ENCODE peak calls at places on chromosomes 12 and 14, in four cellular contexts. G is astrocyte, E is tibial artery, T is stomach. Y is an unnamed sample.

GRCh38 chr12:14768823-14769405 is 34.4 kb downstream of the WBP11 start:
- DNase-seq in E (no peak), T (peak), G (no peak), Y (no peak)

GRCh38 chr14:70080081-70080480 is 108.7 kb downstream of the SLC8A3 start:
- DNase-seq in G (no peak), T (no peak), E (no peak), Y (no peak)

GRCh38 chr12:62758216-62758615 is 176.7 kb downstream of the PPM1H start:
- DNase-seq in G (peak), T (no peak), E (no peak), Y (no peak)

GRCh38 chr12:54956818-54957641 is 27.5 kb downstream of the TESPA1 start:
- DNase-seq in G (no peak), T (no peak), E (no peak), Y (no peak)

GRCh38 chr12:117861691-117862090 is 107.1 kb downstream of the KSR2 start:
- DNase-seq in E (no peak), G (no peak), T (no peak), Y (no peak)

GRCh38 chr14:76778546-76779215 is 17.4 kb downstream of the VASH1 start:
- DNase-seq in G (no peak), E (no peak), T (no peak), Y (no peak)

GRCh38 chr12:122721057-122721545 is 4.5 kb upstream of the HCAR3 start:
- DNase-seq in E (no peak), T (no peak), G (peak), Y (no peak)

GRCh38 chr12:53750812-53751335 is 905 bp downstream of the CISTR start:
- DNase-seq in T (no peak), G (peak), E (peak), Y (no peak)

GRCh38 chr12:53224897-53225634 is 6.9 kb downstream of the RARG start:
- DNase-seq in T (no peak), E (peak), G (peak), Y (no peak)

GRCh38 chr12:119145367-119145766 is 33.4 kb upstream of the HSPB8 start:
- DNase-seq in T (no peak), E (no peak), G (no peak), Y (no peak)

GRCh38 chr14:103072595-103073366 is 11.2 kb upstream of the LBHD2 start:
- DNase-seq in E (no peak), G (no peak), T (no peak), Y (no peak)

GRCh38 chr14:75732888-75733287 is 71.8 kb downstream of the TTLL5 start:
- DNase-seq in T (no peak), G (no peak), E (no peak), Y (no peak)

GRCh38 chr14:68147331-68147730 is 327.8 kb downstream of the RAD51B start:
- DNase-seq in E (no peak), G (no peak), T (no peak), Y (no peak)

GRCh38 chr12:6960291-6961277 is 9.4 kb downstream of the PTPN6 start:
- DNase-seq in E (peak), G (peak), T (no peak), Y (no peak)

GRCh38 chr14:72616294-72616693 is 277.6 kb downstream of the DPF3 start:
- DNase-seq in G (no peak), E (no peak), T (no peak), Y (no peak)

GRCh38 chr14:37889087-37889486 is 293.7 kb downstream of the TTC6 start:
- DNase-seq in T (no peak), E (no peak), G (no peak), Y (no peak)

GRCh38 chr14:104506461-104507253 is 72.9 kb upstream of the C14orf180 start:
- DNase-seq in T (no peak), G (no peak), E (no peak), Y (no peak)

GRCh38 chr12:116009805-116010204 is 267.7 kb downstream of the MED13L start:
- DNase-seq in E (no peak), T (no peak), G (no peak), Y (no peak)

GRCh38 chr14:61645247-61645646 is 50.1 kb upstream of the HIF1A start:
- DNase-seq in T (no peak), G (no peak), E (no peak), Y (no peak)

GRCh38 chr12:49912345-49912744 is 8.6 kb upstream of the FAIM2 start:
- DNase-seq in E (no peak), T (no peak), G (no peak), Y (no peak)

GRCh38 chr14:103530390-103530789 is 1.4 kb downstream of the TRMT61A start:
- DNase-seq in G (no peak), E (peak), T (no peak), Y (no peak)

GRCh38 chr12:40105515-40106201 is at the start of gene SLC2A13:
- DNase-seq in E (peak), T (peak), G (peak), Y (peak)

GRCh38 chr14:77184396-77185092 is 2.9 kb downstream of the TMEM63C start:
- DNase-seq in E (no peak), T (no peak), G (no peak), Y (no peak)

GRCh38 chr12:41521872-41522379 is 333.8 kb downstream of the PDZRN4 start:
- DNase-seq in G (peak), T (no peak), E (no peak), Y (no peak)

GRCh38 chr12:76785407-76785806 is 21.5 kb downstream of the ZDHHC17 start:
- DNase-seq in E (no peak), T (no peak), G (no peak), Y (no peak)

GRCh38 chr14:96238676-96239075 is 17.3 kb upstream of the BDKRB1 start:
- DNase-seq in E (no peak), G (no peak), T (no peak), Y (no peak)

GRCh38 chr14:22838631-22839041 is 2.3 kb downstream of the MMP14 start:
- DNase-seq in T (no peak), E (no peak), G (peak), Y (no peak)

GRCh38 chr12:14264316-14264715 is 101.2 kb upstream of the ATF7IP start:
- DNase-seq in G (no peak), E (no peak), T (no peak), Y (no peak)

GRCh38 chr12:111792155-111792876 is 25.6 kb downstream of the ALDH2 start:
- DNase-seq in T (peak), E (peak), G (no peak), Y (no peak)

GRCh38 chr12:24919346-24920001 is 29.4 kb downstream of the BCAT1 start:
- DNase-seq in T (no peak), E (no peak), G (no peak), Y (no peak)

GRCh38 chr14:23093526-23093925 is 1.4 kb downstream of the ACIN1 start:
- DNase-seq in E (no peak), T (no peak), G (no peak), Y (no peak)

DNA sequence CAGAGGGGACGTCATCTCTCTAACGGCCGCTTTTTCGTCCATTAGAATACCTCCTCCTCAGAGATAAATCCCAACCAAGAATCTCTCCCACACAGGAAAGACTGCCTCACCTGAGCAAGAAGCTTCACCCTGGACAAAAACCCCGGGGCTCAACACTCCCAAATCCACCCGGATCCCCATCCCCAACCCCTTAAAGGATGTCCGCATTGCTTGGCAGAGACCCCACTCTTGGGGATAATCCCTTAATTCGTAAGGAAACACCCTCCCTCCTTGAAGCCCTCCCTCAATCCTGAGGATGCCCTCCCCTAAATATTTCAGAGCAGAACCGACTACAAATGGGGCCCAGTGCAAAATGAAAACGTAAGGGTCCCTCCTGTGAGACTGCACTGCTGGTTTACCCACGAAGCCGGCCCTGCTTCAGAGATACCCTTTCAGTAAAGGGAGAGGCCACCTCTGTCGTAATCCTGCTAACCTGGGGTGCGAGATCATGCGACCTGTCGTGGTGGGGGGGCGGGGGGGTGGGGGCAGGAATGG is 657 bp upstream of the DYNLL1 start:
- DNase-seq in G (no peak), E (no peak), T (no peak), Y (no peak)
- H3K27ac ChIP-seq in G (peak), E (peak), T (peak), Y (peak)

DNA sequence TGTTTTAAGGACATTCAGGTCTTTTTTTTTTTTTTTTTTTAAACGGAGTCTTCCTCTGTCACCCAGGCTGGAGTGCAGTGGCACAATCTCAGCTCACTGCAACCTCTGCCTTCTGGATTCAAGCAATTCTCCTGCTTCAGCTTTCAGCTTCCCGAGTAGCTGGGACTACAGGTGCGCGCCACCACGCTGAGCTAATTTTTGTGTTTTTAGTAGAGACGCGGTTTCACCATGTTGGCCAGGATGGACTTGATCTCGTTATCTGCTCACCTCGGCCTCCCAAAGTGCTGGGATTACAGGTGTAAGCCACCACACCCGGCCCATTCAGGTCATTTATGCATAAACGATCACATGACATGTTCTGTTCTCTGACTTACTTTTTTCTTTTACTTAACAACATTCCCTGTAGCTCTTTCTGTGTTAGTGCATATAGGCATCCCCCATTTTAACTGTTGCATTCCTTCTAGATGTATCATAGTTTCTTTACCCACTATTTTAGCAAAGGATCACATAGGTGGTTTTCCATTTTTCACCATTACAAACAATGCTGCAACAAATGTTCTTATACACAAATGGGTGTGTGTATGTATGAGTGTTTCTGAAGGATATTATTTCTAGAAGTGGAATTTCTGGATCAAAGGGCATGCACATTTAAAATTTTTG is 74.2 kb downstream of the ARF6 start:
- DNase-seq in T (no peak), G (no peak), E (no peak), Y (no peak)
- H3K27ac ChIP-seq in T (peak), G (no peak), E (no peak), Y (no peak)

GRCh38 chr12:52215587-52216031 is 17.4 kb upstream of the KRT7 start:
- DNase-seq in G (peak), T (no peak), E (peak), Y (no peak)

GRCh38 chr12:52217223-52217622 is 15.8 kb upstream of the KRT7 start:
- DNase-seq in E (peak), G (no peak), T (peak), Y (no peak)

GRCh38 chr12:52216807-52217206 is 16.2 kb upstream of the KRT7 start:
- DNase-seq in E (peak), G (no peak), T (peak), Y (no peak)

GRCh38 chr12:52214421-52214802 is 18.6 kb upstream of the KRT7 start:
- DNase-seq in T (no peak), G (no peak), E (peak), Y (no peak)

GRCh38 chr12:52216107-52216506 is 16.9 kb upstream of the KRT7 start:
- DNase-seq in G (no peak), E (no peak), T (no peak), Y (no peak)
- H3K27ac ChIP-seq in G (peak), E (no peak), T (no peak), Y (no peak)

DNA sequence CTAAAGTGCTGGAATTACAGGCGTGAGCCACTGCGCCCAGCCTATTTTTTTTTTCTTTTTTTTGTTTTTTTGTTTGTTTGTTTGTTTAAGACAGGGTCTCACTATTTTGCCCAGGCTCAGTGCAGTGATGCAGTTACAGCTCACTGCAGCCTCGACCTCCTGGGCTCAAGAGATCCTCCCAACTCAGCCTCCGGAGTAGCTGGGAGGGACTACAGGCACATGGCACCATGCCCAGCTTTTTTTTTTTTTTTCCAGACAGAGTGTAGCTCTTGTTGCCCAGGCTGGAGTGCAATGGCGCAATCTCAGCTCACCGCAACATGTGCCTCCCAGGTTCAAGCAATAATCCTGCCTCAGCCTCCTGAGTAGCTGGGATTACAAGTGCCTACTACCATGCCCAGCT is 5.8 kb upstream of the ITFG2 start:
- DNase-seq in G (no peak), E (no peak), T (no peak), Y (no peak)
- H3K27ac ChIP-seq in G (no peak), E (no peak), T (no peak), Y (no peak)